ENCODE peak calls at places on chromosomes 12 and 14, in nine cellular contexts. B is suprapubic skin, N is GM12892, C is transverse colon, Y is prostate gland, V is GM12891, O is HL-60, G is endothelial cell of umbilical vein, X is breast epithelium. Z is an unnamed sample.

GRCh38 chr14:90381011-90381790 is 15.6 kb upstream of the CALM1 start:
- DNase-seq in N (no peak), G (no peak), V (no peak), C (peak), Y (peak), B (no peak), O (no peak), X (no peak), Z (no peak)

GRCh38 chr12:97181571-97182265 is 274.7 kb downstream of the NEDD1 start:
- DNase-seq in Y (no peak), G (peak), X (no peak), B (no peak), N (no peak), C (no peak), V (no peak), O (no peak), Z (no peak)

GRCh38 chr12:109111775-109112491 is 4.5 kb upstream of the ACACB start:
- DNase-seq in V (no peak), G (peak), B (peak), Y (peak), C (peak), X (peak), O (peak), N (no peak), Z (peak)

GRCh38 chr12:75177997-75178396 is 31.6 kb downstream of the KCNC2 start:
- DNase-seq in B (no peak), O (no peak), Y (no peak), G (peak), N (no peak), V (no peak), X (no peak), C (no peak), Z (no peak)

GRCh38 chr14:68491793-68492192 is 301.1 kb downstream of the ZFP36L1 start:
- DNase-seq in B (no peak), O (no peak), Y (no peak), V (no peak), C (no peak), X (no peak), G (no peak), N (no peak), Z (no peak)

GRCh38 chr14:73269729-73270651 is 32.7 kb downstream of the PAPLN start:
- DNase-seq in G (peak), X (no peak), B (peak), C (peak), Y (no peak), O (peak), N (peak), V (no peak), Z (no peak)

GRCh38 chr14:95185452-95186392 is 28.4 kb upstream of the DICER1 start:
- DNase-seq in Y (no peak), V (no peak), C (peak), G (peak), B (no peak), X (no peak), O (peak), N (no peak), Z (peak)

GRCh38 chr12:88052686-88053085 is 23.5 kb upstream of the C12orf50 start:
- DNase-seq in O (peak), C (peak), G (peak), V (no peak), N (no peak), B (no peak), X (no peak), Y (no peak), Z (peak)

GRCh38 chr12:54306925-54307731 is 6.3 kb upstream of the NFE2 start:
- DNase-seq in V (no peak), C (peak), O (peak), B (peak), Y (peak), G (no peak), N (no peak), X (peak), Z (peak)

GRCh38 chr12:85275359-85275758 is 4.7 kb upstream of the ALX1 start:
- DNase-seq in G (peak), X (no peak), O (no peak), Y (no peak), V (no peak), N (no peak), C (no peak), B (no peak), Z (no peak)

GRCh38 chr12:6941267-6941666 is 2.3 kb upstream of the RNU7-1 start:
- DNase-seq in X (no peak), G (no peak), O (no peak), C (no peak), V (no peak), N (no peak), B (no peak), Y (no peak), Z (no peak)

GRCh38 chr12:272942-273906 is 10.6 kb upstream of the SLC6A13 start:
- DNase-seq in V (no peak), C (no peak), O (peak), Y (no peak), N (no peak), G (peak), B (no peak), X (no peak), Z (no peak)

GRCh38 chr14:52312872-52313492 is 1.1 kb upstream of the PTGER2 start:
- DNase-seq in O (peak), Y (no peak), G (no peak), C (no peak), B (no peak), N (no peak), V (no peak), X (no peak), Z (no peak)

GRCh38 chr12:101945361-101946232 is 68.2 kb downstream of the DRAM1 start:
- DNase-seq in V (no peak), Y (peak), G (no peak), O (no peak), N (no peak), B (no peak), C (peak), X (no peak), Z (no peak)

GRCh38 chr12:124862768-124863408 is 776 bp downstream of the SCARB1 start:
- DNase-seq in B (no peak), X (no peak), C (peak), G (peak), N (no peak), V (no peak), O (peak), Y (peak), Z (no peak)

GRCh38 chr12:124865728-124866127 is 2.1 kb upstream of the SCARB1 start:
- DNase-seq in G (no peak), N (no peak), V (no peak), X (no peak), B (no peak), Y (no peak), C (no peak), O (no peak), Z (no peak)

GRCh38 chr12:124861898-124862676 is 1.6 kb downstream of the SCARB1 start:
- DNase-seq in C (no peak), G (no peak), Y (no peak), B (no peak), O (no peak), N (no peak), X (no peak), V (no peak), Z (no peak)

GRCh38 chr12:124864326-124864752 is 675 bp upstream of the SCARB1 start:
- DNase-seq in B (no peak), G (no peak), V (no peak), O (no peak), Y (no peak), C (no peak), X (no peak), N (no peak), Z (no peak)

DNA sequence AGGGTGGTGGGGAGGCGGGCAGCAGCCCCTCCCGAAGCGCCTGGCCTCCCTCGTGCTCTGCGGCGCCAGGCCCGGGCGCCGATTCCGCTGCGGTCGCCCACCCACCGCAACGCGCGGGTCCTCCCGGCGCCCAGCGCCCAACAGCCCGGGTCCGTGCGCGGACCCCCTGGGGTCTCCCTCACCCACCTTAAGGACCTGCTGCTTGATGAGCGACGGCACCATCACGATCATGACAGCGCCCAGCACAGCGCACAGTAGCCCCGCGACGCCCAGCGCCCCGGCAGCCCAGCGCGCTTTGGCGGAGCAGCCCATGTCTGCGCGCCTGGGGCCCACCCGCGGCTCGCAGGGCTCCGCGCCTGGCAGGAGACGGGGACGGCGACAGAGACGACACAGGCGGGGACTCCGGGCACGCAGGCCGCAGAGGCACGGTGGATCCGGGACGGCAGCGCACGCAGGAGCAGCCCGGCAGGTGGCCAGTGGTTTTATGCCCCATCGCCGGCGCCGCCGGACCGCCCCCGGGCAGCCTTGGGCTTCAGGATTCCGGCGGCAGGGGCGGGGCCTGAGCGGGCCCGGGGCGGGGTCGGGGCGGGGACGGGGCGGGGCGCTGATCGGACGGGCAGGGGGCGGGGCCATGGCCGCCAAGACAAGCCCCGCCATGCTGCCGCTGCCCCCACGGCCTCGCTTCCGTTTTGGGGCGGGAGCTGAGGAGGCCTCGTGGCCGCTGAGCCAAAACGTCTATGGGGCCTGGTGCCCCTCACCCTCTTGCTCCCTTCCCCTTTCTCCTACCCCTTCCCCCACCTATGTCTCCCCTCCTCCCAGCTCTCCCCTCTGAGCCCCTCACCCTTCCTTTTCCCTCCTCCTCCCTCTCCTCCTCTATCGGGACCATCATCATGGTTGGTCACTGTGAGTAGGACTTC is at the start of gene SCARB1:
- DNase-seq in V (peak), B (peak), N (peak), O (peak), G (peak), Y (peak), C (peak), X (peak), Z (peak)
- TF ChIP-seq POLR2AphosphoS5 in V (peak), B (no peak), N (peak), O (peak), G (peak), Y (peak), C (peak), X (peak), Z (peak)

GRCh38 chr12:21026302-21026701 is 104.7 kb upstream of the SLCO1B1 start:
- DNase-seq in B (no peak), G (no peak), O (no peak), C (no peak), N (no peak), V (no peak), Y (no peak), X (no peak), Z (no peak)
- TF ChIP-seq POLR2AphosphoS5 in B (no peak), G (no peak), O (no peak), C (no peak), N (no peak), V (no peak), Y (no peak), X (no peak), Z (no peak)

DNA sequence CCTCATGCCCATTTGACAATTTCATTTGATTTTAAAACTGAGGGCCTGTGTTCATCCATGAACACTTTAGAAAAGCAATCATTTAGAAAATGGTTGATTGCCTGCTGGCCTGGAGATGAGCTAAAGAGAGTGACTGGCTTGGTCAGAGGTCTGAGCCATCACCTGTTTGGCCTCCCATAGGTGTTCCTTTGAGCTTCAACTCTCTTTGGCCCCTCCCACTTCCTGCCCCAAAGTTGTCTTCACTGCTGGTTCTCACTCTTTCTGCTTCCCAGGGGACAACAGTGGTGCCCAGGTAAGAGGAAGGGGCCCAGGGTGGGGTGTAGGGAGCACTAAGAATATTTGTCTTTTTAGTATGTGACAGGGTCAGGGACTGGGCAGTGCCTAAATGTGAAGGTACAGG is 4.9 kb upstream of the TCP11L2 start:
- DNase-seq in B (no peak), X (no peak), N (no peak), C (no peak), V (no peak), Y (no peak), O (no peak), G (no peak), Z (no peak)
- TF ChIP-seq POLR2AphosphoS5 in B (no peak), X (no peak), N (no peak), C (no peak), V (no peak), Y (no peak), O (no peak), G (no peak), Z (no peak)

DNA sequence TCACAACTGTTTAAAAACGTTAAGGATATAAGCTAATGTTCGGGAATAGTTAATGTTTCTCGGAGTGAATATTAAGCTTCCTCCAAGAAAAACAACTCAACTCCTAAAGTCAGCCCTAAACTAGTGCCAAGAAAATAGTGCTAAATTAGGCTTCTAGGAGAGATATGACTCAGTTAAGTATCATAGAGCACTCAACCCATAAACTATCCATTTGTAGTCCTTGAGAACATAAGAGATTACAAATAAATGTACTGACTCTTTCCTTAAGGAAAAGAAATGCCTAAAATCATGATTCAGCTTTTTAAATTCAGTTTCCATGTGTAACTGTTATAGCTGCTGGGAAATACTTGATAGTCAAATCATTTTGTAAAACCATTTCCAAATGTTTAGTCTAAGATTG is 117.1 kb downstream of the HMGA2 start:
- DNase-seq in X (no peak), O (no peak), Y (no peak), N (no peak), V (no peak), B (no peak), G (peak), C (no peak), Z (no peak)
- TF ChIP-seq POLR2AphosphoS5 in X (no peak), O (no peak), Y (no peak), N (no peak), V (no peak), B (no peak), G (no peak), C (no peak), Z (no peak)

DNA sequence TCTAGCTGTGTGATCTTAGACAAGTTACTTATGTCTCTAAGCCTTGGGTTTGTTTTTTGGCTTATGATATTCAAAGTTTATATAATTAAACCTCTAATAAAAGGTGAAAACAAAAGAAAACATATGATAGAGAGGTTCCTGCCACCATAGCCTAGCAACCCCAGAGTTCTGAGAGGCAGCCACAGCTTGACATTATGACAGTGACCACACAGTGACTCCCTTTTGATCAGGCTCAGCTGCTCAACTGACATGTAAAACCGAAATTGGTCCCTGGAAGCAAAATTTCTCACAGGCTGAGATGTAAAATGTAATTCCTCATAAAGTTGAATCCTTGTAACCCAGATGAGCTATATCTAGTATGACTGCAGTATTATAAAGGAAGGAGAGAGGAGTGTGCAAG is 108.5 kb downstream of the GCH1 start:
- DNase-seq in B (no peak), Y (no peak), G (no peak), C (no peak), X (no peak), O (no peak), V (no peak), N (no peak), Z (no peak)
- TF ChIP-seq POLR2AphosphoS5 in B (no peak), Y (no peak), G (no peak), C (no peak), X (no peak), O (no peak), V (no peak), N (no peak), Z (no peak)

GRCh38 chr12:91094957-91095356 is 16.3 kb downstream of the LUM start:
- DNase-seq in V (no peak), X (no peak), N (no peak), Y (no peak), G (no peak), O (no peak), C (no peak), B (no peak), Z (no peak)

GRCh38 chr12:91100901-91101300 is 10.4 kb downstream of the LUM start:
- DNase-seq in N (no peak), B (no peak), C (no peak), O (no peak), Y (no peak), X (no peak), G (no peak), V (no peak), Z (no peak)

GRCh38 chr12:91099373-91099772 is 11.9 kb downstream of the LUM start:
- DNase-seq in C (no peak), G (no peak), N (no peak), O (no peak), Y (no peak), X (no peak), V (no peak), B (no peak), Z (no peak)

GRCh38 chr12:91099836-91100235 is 11.5 kb downstream of the LUM start:
- DNase-seq in N (no peak), C (no peak), Y (no peak), X (no peak), B (no peak), O (no peak), V (no peak), G (no peak), Z (no peak)

GRCh38 chr12:91098942-91099341 is 12.4 kb downstream of the LUM start:
- DNase-seq in Y (no peak), C (no peak), X (no peak), B (peak), G (no peak), N (no peak), O (no peak), V (no peak), Z (no peak)
- TF ChIP-seq POLR2AphosphoS5 in Y (no peak), C (peak), X (no peak), B (no peak), G (no peak), N (no peak), O (no peak), V (no peak), Z (no peak)

GRCh38 chr14:31207746-31208545 is at the start of gene HECTD1:
- DNase-seq in O (peak), X (peak), N (peak), C (peak), G (peak), V (peak), B (peak), Y (peak), Z (peak)
- TF ChIP-seq POLR2AphosphoS5 in O (peak), X (peak), N (peak), C (peak), G (peak), V (peak), B (peak), Y (peak), Z (peak)

GRCh38 chr14:98227727-98228111 is 1044.3 kb downstream of the BCL11B start:
- DNase-seq in X (no peak), V (no peak), N (no peak), B (no peak), G (no peak), O (no peak), C (no peak), Y (no peak), Z (no peak)
- TF ChIP-seq POLR2AphosphoS5 in X (no peak), V (no peak), N (no peak), B (no peak), G (no peak), O (no peak), C (no peak), Y (no peak), Z (no peak)

DNA sequence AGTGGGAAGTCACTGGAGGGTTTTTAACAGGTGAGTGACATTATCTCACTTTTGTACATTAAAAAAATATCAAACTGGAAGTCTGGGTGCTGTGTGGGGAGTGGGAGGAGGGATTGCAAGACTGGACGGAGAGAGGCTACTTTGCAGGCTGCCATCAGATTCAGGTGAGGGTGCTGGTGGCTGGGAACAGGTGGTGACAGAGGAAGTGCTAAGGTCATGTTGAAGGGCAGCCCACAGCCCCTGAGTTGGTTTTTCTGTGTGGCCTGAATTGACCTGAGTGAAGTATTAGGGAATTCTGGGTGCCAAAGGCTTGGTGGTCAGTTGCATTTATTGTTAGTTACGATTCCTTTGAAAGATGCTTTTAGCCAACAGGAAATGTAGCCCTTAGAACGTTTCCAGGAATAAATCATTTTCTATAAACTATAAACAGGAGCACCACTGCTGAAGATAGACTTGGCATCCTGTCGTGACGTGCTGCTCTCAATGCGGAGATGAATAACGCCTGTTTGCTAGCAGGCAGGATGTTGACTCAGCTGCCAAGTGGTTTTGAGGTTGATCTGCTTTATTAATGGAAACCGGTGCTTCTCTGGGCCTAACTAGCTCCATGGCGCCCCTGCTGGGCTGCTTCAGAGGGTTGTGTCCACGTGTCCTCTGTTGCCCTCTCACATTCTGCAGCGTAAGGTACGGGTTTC is 707.5 kb upstream of the TMEM132C start:
- DNase-seq in Y (no peak), N (no peak), X (no peak), G (peak), B (no peak), C (peak), V (peak), O (peak), Z (peak)
- TF ChIP-seq POLR2AphosphoS5 in Y (peak), N (no peak), X (no peak), G (no peak), B (no peak), C (no peak), V (no peak), O (no peak), Z (no peak)

DNA sequence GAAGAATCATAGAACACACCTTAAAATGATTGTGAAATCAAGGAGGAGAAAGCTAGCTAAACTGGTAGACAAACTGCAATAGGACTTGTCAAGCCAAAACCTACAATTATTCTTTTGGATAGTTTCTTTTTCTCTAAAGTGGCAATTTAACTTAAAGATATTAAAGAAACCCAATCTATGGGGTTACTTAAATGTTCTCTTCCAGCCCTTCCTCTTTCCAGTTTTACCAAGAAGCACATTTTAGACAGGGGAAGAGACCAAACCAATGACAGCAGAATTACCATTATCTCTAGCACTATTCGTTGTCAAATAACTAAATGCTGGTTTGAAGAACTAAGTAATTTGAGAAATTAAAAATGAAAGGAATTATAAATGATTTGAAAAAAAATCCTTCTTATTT is 732 bp upstream of the SLC16A7 start:
- DNase-seq in G (no peak), X (no peak), B (no peak), V (no peak), N (no peak), O (no peak), C (no peak), Y (no peak), Z (no peak)
- TF ChIP-seq POLR2AphosphoS5 in G (no peak), X (no peak), B (no peak), V (no peak), N (no peak), O (no peak), C (no peak), Y (no peak), Z (no peak)

Z was measured in K562.